ENCODE peak calls at places on chromosome X, in ten cellular contexts. X is uterus; L is sciatic nerve; I is stimulated activated CD8-positive, alpha-beta memory T cell treated with anti-CD3 and anti-CD28 coated beads, Interleukin-4, amount 100 ng/mL, for 4 hours; H is H7; P is occipital lobe; O is breast epithelium; N is GM20000; U is left cardiac atrium; W is non-pigmented ciliary epithelial cell. D is an unnamed sample.

GRCh38 chrX:149453030-149453429 is 52.1 kb downstream of the IDS start:
- DNase-seq in X (no peak), L (no peak), I (no peak), H (no peak), P (no peak), O (no peak), N (no peak), U (no peak), W (peak), D (no peak)

GRCh38 chrX:63761639-63762038 is 23.4 kb downstream of the ARHGEF9 start:
- DNase-seq in X (no peak), L (no peak), I (no peak), H (no peak), P (no peak), O (no peak), N (no peak), U (no peak), W (no peak), D (no peak)

GRCh38 chrX:12681047-12681446 is 110.2 kb upstream of the PRPS2 start:
- DNase-seq in X (no peak), L (no peak), I (no peak), H (no peak), P (no peak), O (no peak), N (no peak), U (no peak), W (no peak), D (no peak)

GRCh38 chrX:134684956-134685355 is 26.7 kb upstream of the PLAC1 start:
- DNase-seq in X (no peak), L (no peak), I (no peak), H (no peak), P (no peak), O (no peak), N (no peak), U (no peak), W (no peak), D (no peak)

GRCh38 chrX:20347486-20347885 is 80.8 kb upstream of the RPS6KA3 start:
- DNase-seq in X (no peak), L (no peak), I (no peak), H (no peak), P (no peak), O (no peak), N (no peak), U (no peak), W (no peak), D (no peak)

GRCh38 chrX:72297953-72298730 is 7.6 kb downstream of the CITED1 start:
- DNase-seq in X (no peak), L (no peak), I (no peak), H (peak), P (no peak), O (no peak), N (peak), U (no peak), W (no peak), D (no peak)

GRCh38 chrX:72141372-72142004 is 9.8 kb upstream of the RTL5 start:
- DNase-seq in X (no peak), L (no peak), I (no peak), H (no peak), P (no peak), O (no peak), N (no peak), U (no peak), W (no peak), D (peak)

GRCh38 chrX:11464360-11464759 is 171.1 kb downstream of the AMELX start:
- DNase-seq in X (no peak), L (no peak), I (no peak), H (no peak), P (no peak), O (no peak), N (no peak), U (no peak), W (no peak), D (no peak)

GRCh38 chrX:14528629-14529287 is 578 bp upstream of the GLRA2 start:
- DNase-seq in X (peak), L (peak), I (no peak), H (peak), P (peak), O (peak), N (peak), U (peak), W (no peak), D (peak)

GRCh38 chrX:119468930-119469635 is 839 bp downstream of the SLC25A5 start:
- DNase-seq in X (peak), L (peak), I (peak), H (peak), P (peak), O (peak), N (peak), U (peak), W (no peak), D (peak)

GRCh38 chrX:38175140-38175539 is 45.5 kb downstream of the SRPX start:
- DNase-seq in X (no peak), L (no peak), I (no peak), H (peak), P (no peak), O (no peak), N (peak), U (no peak), W (no peak), D (no peak)

GRCh38 chrX:19751068-19751467 is 136.3 kb downstream of the SH3KBP1 start:
- DNase-seq in X (no peak), L (no peak), I (no peak), H (no peak), P (no peak), O (no peak), N (no peak), U (no peak), W (no peak), D (no peak)

GRCh38 chrX:19017271-19017670 is 33.4 kb upstream of the PHKA2 start:
- DNase-seq in X (no peak), L (no peak), I (no peak), H (peak), P (no peak), O (no peak), N (peak), U (no peak), W (no peak), D (no peak)

GRCh38 chrX:101430457-101431078 is 22.5 kb downstream of the HNRNPH2 start:
- DNase-seq in X (no peak), L (no peak), I (no peak), H (no peak), P (no peak), O (no peak), N (peak), U (no peak), W (no peak), D (no peak)

GRCh38 chrX:9534686-9535085 is 69.8 kb downstream of the TBL1X start:
- DNase-seq in X (peak), L (no peak), I (no peak), H (no peak), P (no peak), O (no peak), N (no peak), U (no peak), W (no peak), D (no peak)

GRCh38 chrX:22533898-22534297 is 261.2 kb downstream of the CBLL2 start:
- DNase-seq in X (no peak), L (no peak), I (no peak), H (peak), P (no peak), O (no peak), N (no peak), U (no peak), W (no peak), D (no peak)

GRCh38 chrX:110836982-110837381 is 41.4 kb upstream of the CHRDL1 start:
- DNase-seq in X (no peak), L (no peak), I (no peak), H (peak), P (no peak), O (no peak), N (no peak), U (no peak), W (no peak), D (no peak)

GRCh38 chrX:16807548-16807947 is 21.3 kb downstream of the TXLNG start:
- DNase-seq in X (no peak), L (no peak), I (no peak), H (peak), P (no peak), O (no peak), N (no peak), U (no peak), W (no peak), D (no peak)

GRCh38 chrX:141220342-141221008 is 21.8 kb downstream of the SPANXC start:
- DNase-seq in X (no peak), L (no peak), I (no peak), H (no peak), P (no peak), O (no peak), N (no peak), U (no peak), W (peak), D (no peak)

GRCh38 chrX:6708676-6709075 is 173.8 kb upstream of the VCX3A start:
- DNase-seq in X (no peak), L (no peak), I (no peak), H (no peak), P (no peak), O (no peak), N (no peak), U (no peak), W (no peak), D (no peak)